ENCODE peak calls at places on chromosomes 16 and 17, in eight cellular contexts. Q, G, Z, E, A, R, T and O are unnamed samples.

GRCh38 chr16:82658796-82659195 is 32.0 kb downstream of the CDH13 start:
- DNase-seq in Q (no peak), T (no peak), E (no peak), G (no peak), R (no peak), Z (no peak), A (no peak), O (no peak)

GRCh38 chr16:67017810-67018488 is 11.0 kb upstream of the CBFB start:
- DNase-seq in T (peak; percentile 90), E (peak; percentile 71), R (peak; percentile 77), G (peak; percentile 91), Z (peak; percentile 99), A (peak; percentile 77), Q (peak; percentile 89), O (peak; percentile 14)

GRCh38 chr17:33039874-33040273 is 48.2 kb downstream of the SPACA3 start:
- DNase-seq in A (no peak), G (peak; percentile 90), Z (no peak), R (no peak), E (no peak), T (peak; percentile 84), Q (peak; percentile 18), O (no peak)

GRCh38 chr17:77959926-77960521 is 1.5 kb downstream of the TNRC6C start:
- DNase-seq in Q (peak; percentile 67), A (no peak), Z (peak; percentile 51), T (peak; percentile 26), E (peak; percentile 6), R (no peak), G (no peak), O (peak; percentile 40)

GRCh38 chr16:73545713-73546112 is 497.8 kb upstream of the ZFHX3 start:
- DNase-seq in E (no peak), R (no peak), Z (no peak), A (no peak), G (no peak), Q (no peak), T (no peak), O (no peak)

GRCh38 chr17:8152981-8153549 is 861 bp upstream of the PER1 start:
- DNase-seq in Q (no peak), A (peak; percentile 56), R (no peak), G (no peak), T (no peak), E (no peak), Z (no peak), O (no peak)

GRCh38 chr16:85006639-85007038 is 4.7 kb downstream of the ZDHHC7 start:
- DNase-seq in Q (no peak), E (no peak), A (no peak), T (peak; percentile 46), G (no peak), Z (no peak), R (no peak), O (no peak)

GRCh38 chr17:36755586-36755985 is 154.2 kb downstream of the MRM1 start:
- DNase-seq in E (peak; percentile 5), Z (peak; percentile 77), A (no peak), G (peak; percentile 18), Q (peak; percentile 5), R (no peak), T (peak; percentile 12), O (no peak)

GRCh38 chr16:12157510-12158093 is 181.1 kb downstream of the SNX29 start:
- DNase-seq in R (no peak), T (peak; percentile 40), Z (peak; percentile 82), Q (no peak), A (no peak), E (no peak), G (no peak), O (no peak)

GRCh38 chr16:88911148-88911945 is 44.9 kb upstream of the PABPN1L start:
- DNase-seq in A (peak; percentile 38), Q (peak; percentile 42), R (no peak), G (no peak), T (no peak), Z (no peak), E (no peak), O (no peak)

GRCh38 chr16:56534847-56535383 is 15.1 kb upstream of the BBS2 start:
- DNase-seq in Z (no peak), T (no peak), Q (no peak), R (no peak), A (no peak), G (no peak), E (no peak), O (no peak)

GRCh38 chr16:56542039-56542438 is 22.2 kb upstream of the BBS2 start:
- DNase-seq in Q (no peak), R (no peak), T (no peak), E (no peak), G (no peak), Z (no peak), A (no peak), O (no peak)

GRCh38 chr16:56538331-56538730 is 18.5 kb upstream of the BBS2 start:
- DNase-seq in A (no peak), G (no peak), R (no peak), T (no peak), Q (no peak), E (no peak), Z (no peak), O (no peak)

GRCh38 chr16:56539667-56540066 is 19.8 kb upstream of the BBS2 start:
- DNase-seq in R (no peak), T (no peak), Q (no peak), Z (no peak), A (peak; percentile 47), G (no peak), E (no peak), O (no peak)
- H3K27ac ChIP-seq in R (no peak overlapping the region), T (no peak overlapping the region), Q (no peak overlapping the region), Z (no peak overlapping the region), A (peak overlapping the region; percentile 93), G (no peak overlapping the region), E (no peak overlapping the region), O (no peak overlapping the region)

GRCh38 chr17:50540485-50541401 is 6.2 kb upstream of the SPATA20 start:
- DNase-seq in E (no peak), G (no peak), A (no peak), T (no peak), Z (no peak), R (no peak), Q (no peak), O (no peak)
- H3K27ac ChIP-seq in E (no peak overlapping the region), G (no peak overlapping the region), A (no peak overlapping the region), T (no peak overlapping the region), Z (no peak overlapping the region), R (peak overlapping the region; percentile 80), Q (no peak overlapping the region), O (no peak overlapping the region)

GRCh38 chr17:67652433-67652832 is 65.3 kb upstream of the NOL11 start:
- DNase-seq in E (no peak), Z (no peak), Q (no peak), T (no peak), G (no peak), R (no peak), A (no peak), O (no peak)
- H3K27ac ChIP-seq in E (no peak overlapping the region), Z (no peak overlapping the region), Q (no peak overlapping the region), T (no peak overlapping the region), G (no peak overlapping the region), R (no peak overlapping the region), A (no peak overlapping the region), O (no peak overlapping the region)

GRCh38 chr17:59367657-59368045 is 36.2 kb downstream of the YPEL2 start:
- DNase-seq in Q (no peak), T (no peak), R (no peak), E (no peak), A (no peak), Z (peak; percentile 99), G (peak; percentile 28), O (no peak)
- H3K27ac ChIP-seq in Q (no peak overlapping the region), T (peak overlapping the region; percentile 97), R (peak overlapping the region; percentile 78), E (peak overlapping the region; percentile 92), A (peak overlapping the region; percentile 84), Z (peak overlapping the region; percentile 95), G (no peak overlapping the region), O (peak overlapping the region; percentile 98)